ENCODE peak calls at places on chromosomes 1 and 21, in five cellular contexts. One of them, this sample, is unnamed.

GRCh38 chr1:19869929-19870328 is 12.3 kb upstream of the OTUD3 start:
- DNase-seq in cardiac muscle cell: no peak
- DNase-seq in trophoblast cell: peak
- DNase-seq in HL-60: no peak
- DNase-seq in A673: no peak
- DNase-seq in this sample: no peak

GRCh38 chr21:39055167-39055767 is 128.0 kb downstream of the PSMG1 start:
- DNase-seq in cardiac muscle cell: no peak
- DNase-seq in trophoblast cell: peak
- DNase-seq in HL-60: peak
- DNase-seq in A673: no peak
- DNase-seq in this sample: no peak

GRCh38 chr1:168903237-168903830 is 174.3 kb upstream of the DPT start:
- DNase-seq in cardiac muscle cell: no peak
- DNase-seq in trophoblast cell: no peak
- DNase-seq in HL-60: no peak
- DNase-seq in A673: peak
- DNase-seq in this sample: no peak

GRCh38 chr21:29064850-29065481 is 8.5 kb downstream of the CCT8 start:
- DNase-seq in cardiac muscle cell: no peak
- DNase-seq in trophoblast cell: no peak
- DNase-seq in HL-60: no peak
- DNase-seq in A673: no peak
- DNase-seq in this sample: no peak

GRCh38 chr21:39562791-39563770 is 49.7 kb upstream of the B3GALT5 start:
- DNase-seq in cardiac muscle cell: no peak
- DNase-seq in trophoblast cell: no peak
- DNase-seq in HL-60: no peak
- DNase-seq in A673: no peak
- DNase-seq in this sample: no peak

GRCh38 chr1:81799939-81800740 is 594 bp upstream of the ADGRL2 start:
- DNase-seq in cardiac muscle cell: peak
- DNase-seq in trophoblast cell: no peak
- DNase-seq in HL-60: no peak
- DNase-seq in A673: peak
- DNase-seq in this sample: no peak

GRCh38 chr1:112040891-112041740 is 51.6 kb upstream of the KCND3 start:
- DNase-seq in cardiac muscle cell: no peak
- DNase-seq in trophoblast cell: no peak
- DNase-seq in HL-60: no peak
- DNase-seq in A673: peak
- DNase-seq in this sample: no peak

GRCh38 chr1:85375422-85375934 is 89.5 kb downstream of the DDAH1 start:
- DNase-seq in cardiac muscle cell: no peak
- DNase-seq in trophoblast cell: no peak
- DNase-seq in HL-60: no peak
- DNase-seq in A673: no peak
- DNase-seq in this sample: no peak

GRCh38 chr1:182087304-182087703 is 25.8 kb upstream of the ZNF648 start:
- DNase-seq in cardiac muscle cell: no peak
- DNase-seq in trophoblast cell: no peak
- DNase-seq in HL-60: no peak
- DNase-seq in A673: no peak
- DNase-seq in this sample: no peak

GRCh38 chr1:100387209-100387608 is 34.9 kb downstream of the CDC14A start:
- DNase-seq in cardiac muscle cell: no peak
- DNase-seq in trophoblast cell: no peak
- DNase-seq in HL-60: no peak
- DNase-seq in A673: no peak
- DNase-seq in this sample: no peak

GRCh38 chr1:214002472-214002871 is 14.7 kb downstream of the PROX1 start:
- DNase-seq in cardiac muscle cell: no peak
- DNase-seq in trophoblast cell: no peak
- DNase-seq in HL-60: no peak
- DNase-seq in A673: no peak
- DNase-seq in this sample: no peak

GRCh38 chr1:31897534-31898100 is 40.6 kb downstream of the PTP4A2 start:
- DNase-seq in cardiac muscle cell: no peak
- DNase-seq in trophoblast cell: no peak
- DNase-seq in HL-60: no peak
- DNase-seq in A673: no peak
- DNase-seq in this sample: no peak

GRCh38 chr1:40638097-40639036 is 27.1 kb downstream of the RIMS3 start:
- DNase-seq in cardiac muscle cell: peak
- DNase-seq in trophoblast cell: no peak
- DNase-seq in HL-60: no peak
- DNase-seq in A673: no peak
- DNase-seq in this sample: no peak

GRCh38 chr1:230066036-230066435 is 1.0 kb upstream of the GALNT2 start:
- DNase-seq in cardiac muscle cell: peak
- DNase-seq in trophoblast cell: no peak
- DNase-seq in HL-60: no peak
- DNase-seq in A673: no peak
- DNase-seq in this sample: no peak

GRCh38 chr1:204937901-204938300 is 67.2 kb downstream of the NFASC start:
- DNase-seq in cardiac muscle cell: no peak
- DNase-seq in trophoblast cell: no peak
- DNase-seq in HL-60: no peak
- DNase-seq in A673: no peak
- DNase-seq in this sample: no peak

GRCh38 chr1:160993544-160993943 is 27.4 kb downstream of the F11R start:
- DNase-seq in cardiac muscle cell: no peak
- DNase-seq in trophoblast cell: peak
- DNase-seq in HL-60: peak
- DNase-seq in A673: peak
- DNase-seq in this sample: no peak

GRCh38 chr1:38213720-38214367 is 167.3 kb upstream of the POU3F1 start:
- DNase-seq in cardiac muscle cell: no peak
- DNase-seq in trophoblast cell: no peak
- DNase-seq in HL-60: peak
- DNase-seq in A673: no peak
- DNase-seq in this sample: no peak

GRCh38 chr1:61092643-61093042 is 10.3 kb downstream of the NFIA start:
- DNase-seq in cardiac muscle cell: no peak
- DNase-seq in trophoblast cell: no peak
- DNase-seq in HL-60: no peak
- DNase-seq in A673: no peak
- DNase-seq in this sample: no peak

GRCh38 chr21:14495075-14495474 is 51.0 kb downstream of the SAMSN1 start:
- DNase-seq in cardiac muscle cell: no peak
- DNase-seq in trophoblast cell: no peak
- DNase-seq in HL-60: no peak
- DNase-seq in A673: no peak
- DNase-seq in this sample: no peak

GRCh38 chr1:153404768-153405167 is 11.6 kb upstream of the S100A7A start:
- DNase-seq in cardiac muscle cell: no peak
- DNase-seq in trophoblast cell: peak
- DNase-seq in HL-60: peak
- DNase-seq in A673: peak
- DNase-seq in this sample: no peak

GRCh38 chr1:19495000-19495656 is 9.8 kb upstream of the CAPZB start:
- DNase-seq in cardiac muscle cell: no peak
- DNase-seq in trophoblast cell: no peak
- DNase-seq in HL-60: no peak
- DNase-seq in A673: no peak
- DNase-seq in this sample: no peak

GRCh38 chr1:78586572-78586971 is 33.7 kb upstream of the IFI44L start:
- DNase-seq in cardiac muscle cell: no peak
- DNase-seq in trophoblast cell: no peak
- DNase-seq in HL-60: no peak
- DNase-seq in A673: no peak
- DNase-seq in this sample: no peak

GRCh38 chr1:68185743-68186142 is 46.6 kb downstream of the WLS start:
- DNase-seq in cardiac muscle cell: no peak
- DNase-seq in trophoblast cell: peak
- DNase-seq in HL-60: no peak
- DNase-seq in A673: no peak
- DNase-seq in this sample: no peak

GRCh38 chr1:33319949-33320618 is 814 bp downstream of the A3GALT2 start:
- DNase-seq in cardiac muscle cell: no peak
- DNase-seq in trophoblast cell: no peak
- DNase-seq in HL-60: no peak
- DNase-seq in A673: no peak
- DNase-seq in this sample: no peak
- H3K27ac ChIP-seq in cardiac muscle cell: no peak
- H3K27ac ChIP-seq in trophoblast cell: no peak
- H3K27ac ChIP-seq in HL-60: no peak
- H3K27ac ChIP-seq in A673: no peak
- H3K27ac ChIP-seq in this sample: no peak

DNA sequence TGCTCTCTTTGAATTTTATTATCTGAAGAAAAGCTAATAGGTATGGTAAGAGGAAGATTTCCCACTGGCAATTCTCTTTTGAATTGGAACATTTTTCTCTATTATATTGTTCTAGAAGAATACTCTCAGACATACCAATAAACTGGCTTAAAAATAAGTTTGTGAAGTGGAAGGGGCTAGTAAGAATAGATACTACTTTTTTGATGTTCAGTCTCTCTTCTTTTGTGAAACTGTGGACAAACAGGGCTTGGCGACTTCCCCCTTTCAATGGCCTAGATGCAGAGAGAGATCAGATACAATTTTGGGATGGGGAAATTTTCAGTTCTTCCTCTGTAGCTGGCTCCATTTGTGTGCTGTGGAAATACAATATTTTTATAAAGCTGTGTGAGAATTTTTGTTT is 2.5 kb downstream of the PBX1 start:
- DNase-seq in cardiac muscle cell: no peak
- DNase-seq in trophoblast cell: no peak
- DNase-seq in HL-60: no peak
- DNase-seq in A673: no peak
- DNase-seq in this sample: no peak
- H3K27ac ChIP-seq in cardiac muscle cell: peak
- H3K27ac ChIP-seq in trophoblast cell: no peak
- H3K27ac ChIP-seq in HL-60: no peak
- H3K27ac ChIP-seq in A673: peak
- H3K27ac ChIP-seq in this sample: no peak

DNA sequence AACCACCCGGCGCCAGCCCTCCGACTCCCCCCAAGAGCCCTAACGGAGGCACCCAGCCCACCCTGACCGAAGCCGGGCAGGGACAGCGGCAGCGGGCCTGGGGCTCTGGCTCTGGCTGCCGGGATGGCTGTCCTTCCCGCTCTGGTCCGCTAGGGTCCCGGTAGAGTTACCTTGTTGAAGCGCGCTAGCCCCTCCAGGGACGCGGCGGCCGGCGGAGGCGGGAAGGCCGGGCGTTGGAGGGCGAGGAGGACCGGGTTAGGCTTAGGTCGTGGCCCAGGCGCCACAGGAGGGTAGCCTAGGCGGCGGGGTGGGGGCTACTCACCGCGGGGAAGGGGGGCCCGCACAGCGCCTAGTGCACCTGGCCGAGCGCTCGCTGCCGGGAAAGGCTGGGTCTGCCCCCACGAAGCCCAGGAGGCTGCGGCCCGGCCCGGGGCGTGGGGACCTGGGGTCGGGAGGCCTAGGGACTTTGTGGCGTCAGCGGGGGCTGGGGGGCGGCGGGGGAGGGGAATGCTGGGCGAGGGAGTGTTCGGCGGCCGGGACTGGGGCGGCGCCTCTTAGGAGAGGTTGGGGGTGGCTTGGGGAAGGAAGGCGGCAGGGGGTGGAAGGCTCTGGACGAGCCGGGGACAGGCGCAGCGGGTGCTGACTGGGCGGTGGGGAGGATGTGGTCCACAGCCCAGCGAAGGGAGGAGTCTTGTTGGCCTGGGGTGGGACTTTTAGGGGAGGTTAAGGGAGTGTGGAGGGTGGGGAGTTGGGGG is at the start of gene TRIM17:
- DNase-seq in cardiac muscle cell: peak
- DNase-seq in trophoblast cell: no peak
- DNase-seq in HL-60: no peak
- DNase-seq in A673: peak
- DNase-seq in this sample: no peak
- H3K27ac ChIP-seq in cardiac muscle cell: no peak
- H3K27ac ChIP-seq in trophoblast cell: peak
- H3K27ac ChIP-seq in HL-60: no peak
- H3K27ac ChIP-seq in A673: no peak
- H3K27ac ChIP-seq in this sample: no peak

GRCh38 chr1:15622707-15623373 is 5.6 kb downstream of the DDI2 start:
- DNase-seq in cardiac muscle cell: no peak
- DNase-seq in trophoblast cell: no peak
- DNase-seq in HL-60: no peak
- DNase-seq in A673: no peak
- DNase-seq in this sample: no peak

GRCh38 chr1:15620155-15620545 is 2.9 kb downstream of the DDI2 start:
- DNase-seq in cardiac muscle cell: no peak
- DNase-seq in trophoblast cell: no peak
- DNase-seq in HL-60: no peak
- DNase-seq in A673: no peak
- DNase-seq in this sample: no peak

GRCh38 chr1:15623435-15623834 is 6.2 kb downstream of the DDI2 start:
- DNase-seq in cardiac muscle cell: no peak
- DNase-seq in trophoblast cell: no peak
- DNase-seq in HL-60: no peak
- DNase-seq in A673: no peak
- DNase-seq in this sample: no peak

GRCh38 chr1:15620890-15621682 is 3.8 kb downstream of the DDI2 start:
- DNase-seq in cardiac muscle cell: no peak
- DNase-seq in trophoblast cell: no peak
- DNase-seq in HL-60: no peak
- DNase-seq in A673: no peak
- DNase-seq in this sample: no peak

DNA sequence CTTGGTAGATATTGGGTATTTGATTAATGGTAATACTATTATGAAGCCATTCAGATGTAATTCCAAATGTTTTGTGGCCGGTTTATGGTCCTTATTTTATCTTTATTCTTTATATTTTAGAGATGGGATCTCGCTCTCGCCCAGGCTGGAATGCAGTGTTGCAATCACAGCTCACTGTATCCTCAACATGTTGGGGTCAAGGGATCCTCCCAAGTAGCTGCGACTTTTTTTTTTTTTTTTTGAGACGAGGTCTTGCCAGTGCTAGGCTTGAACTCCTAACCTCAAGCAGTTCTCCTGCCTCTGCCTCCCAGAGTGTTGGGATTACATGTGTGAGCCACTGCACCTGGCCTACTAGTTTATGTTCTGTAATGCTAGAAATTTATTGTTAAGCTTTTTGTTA is 4.7 kb downstream of the DDI2 start:
- DNase-seq in cardiac muscle cell: no peak
- DNase-seq in trophoblast cell: no peak
- DNase-seq in HL-60: no peak
- DNase-seq in A673: no peak
- DNase-seq in this sample: no peak
- H3K27ac ChIP-seq in cardiac muscle cell: no peak
- H3K27ac ChIP-seq in trophoblast cell: no peak
- H3K27ac ChIP-seq in HL-60: no peak
- H3K27ac ChIP-seq in A673: peak
- H3K27ac ChIP-seq in this sample: no peak

This sample was measured in substantia nigra.